ENCODE peak calls at places on chromosome 16, in four cellular contexts. B is neuronal stem cell, Z is IMR-90, Y is H1. R is an unnamed sample. For H3K36me3, the result is how much of the 10 kb centered on the place peaks cover.

GRCh38 chr16:8492690-8493089 is 97.6 kb downstream of the TMEM114 start:
- DNase-seq in B (no peak), Y (no peak), Z (no peak), R (no peak)

GRCh38 chr16:56980792-56981724 is 8.3 kb upstream of the NLRC5 start:
- DNase-seq in Z (no peak), B (no peak), Y (no peak), R (no peak)

GRCh38 chr16:17271687-17272086 is 199.1 kb downstream of the XYLT1 start:
- DNase-seq in Y (no peak), Z (peak), B (no peak), R (no peak)

GRCh38 chr16:67430504-67431076 is 331 bp upstream of the HSD11B2 start:
- DNase-seq in B (peak), Z (no peak), Y (peak), R (no peak)

GRCh38 chr16:31181102-31181830 is 1.3 kb downstream of the FUS start:
- DNase-seq in B (peak), Y (no peak), Z (peak), R (peak)

GRCh38 chr16:66692341-66692740 is 4.2 kb downstream of the CMTM4 start:
- DNase-seq in Y (no peak), Z (no peak), B (no peak), R (no peak)

GRCh38 chr16:30356401-30357084 is 1.4 kb upstream of the CD2BP2 start:
- DNase-seq in B (no peak), Y (no peak), Z (no peak), R (no peak)

GRCh38 chr16:17638134-17638533 is 167.4 kb upstream of the XYLT1 start:
- DNase-seq in B (no peak), Y (no peak), Z (no peak), R (no peak)

GRCh38 chr16:49472598-49472997 is 99.0 kb downstream of the C16orf78 start:
- DNase-seq in Z (no peak), B (no peak), Y (peak), R (no peak)

GRCh38 chr16:82980810-82981209 is 354.0 kb downstream of the CDH13 start:
- DNase-seq in Y (no peak), B (no peak), Z (no peak), R (no peak)

GRCh38 chr16:78446486-78446885 is 347.0 kb downstream of the WWOX start:
- DNase-seq in Y (no peak), Z (no peak), B (no peak), R (no peak)

GRCh38 chr16:15704545-15704987 is 54.5 kb downstream of the NDE1 start:
- DNase-seq in B (peak), Y (peak), Z (peak), R (peak)

GRCh38 chr16:2166263-2167080 is 10.9 kb downstream of the TRAF7 start:
- DNase-seq in Y (no peak), Z (no peak), B (no peak), R (no peak)

GRCh38 chr16:53968454-53968853 is 264.5 kb downstream of the FTO start:
- DNase-seq in Y (no peak), B (no peak), Z (no peak), R (no peak)

GRCh38 chr16:3377917-3378316 is 22.2 kb downstream of the OR2C1 start:
- DNase-seq in Y (no peak), B (no peak), Z (no peak), R (no peak)

GRCh38 chr16:11609474-11610120 is 22.9 kb upstream of the LITAF start:
- DNase-seq in Z (no peak), B (no peak), Y (no peak), R (peak)

GRCh38 chr16:30063893-30064745 is 1.4 kb upstream of the ALDOA start:
- DNase-seq in Y (peak), Z (peak), B (no peak), R (peak)

GRCh38 chr16:69927056-69927757 is 23.9 kb upstream of the CLEC18A start:
- DNase-seq in B (no peak), Y (no peak), Z (peak), R (no peak)

GRCh38 chr16:678858-679807 is 1.1 kb upstream of the STUB1 start:
- DNase-seq in B (peak), Z (peak), Y (peak), R (peak)

GRCh38 chr16:85396879-85397871 is 215.9 kb upstream of the GSE1 start:
- DNase-seq in Y (peak), B (no peak), Z (no peak), R (peak)

GRCh38 chr16:80623376-80623775 is 82.6 kb downstream of the DYNLRB2 start:
- DNase-seq in Z (peak), B (no peak), Y (no peak), R (no peak)

GRCh38 chr16:2787961-2788360 is 601 bp upstream of the PRSS33 start:
- DNase-seq in Y (no peak), B (no peak), Z (no peak), R (no peak)

GRCh38 chr16:31869511-31870201 is 4.0 kb upstream of the ZNF267 start:
- DNase-seq in Z (peak), Y (no peak), B (no peak), R (peak)

GRCh38 chr16:27387724-27388123 is 14.2 kb upstream of the IL21R start:
- DNase-seq in Z (no peak), Y (no peak), B (no peak), R (no peak)
- H2BK15ac ChIP-seq in Z (no peak), Y (no peak), B (no peak), R (no peak)

GRCh38 chr16:88622125-88622524 is 16.2 kb upstream of the IL17C start:
- DNase-seq in Z (no peak), Y (no peak), B (no peak), R (no peak)
- H3K36me3 ChIP-seq in Z (under half), Y (under half), B (half or more), R (half or more)

GRCh38 chr16:52925143-52925542 is 127.6 kb downstream of the CHD9NB start:
- DNase-seq in Y (no peak), B (no peak), Z (no peak), R (no peak)

GRCh38 chr16:52924162-52924561 is 128.5 kb downstream of the CHD9NB start:
- DNase-seq in Z (no peak), Y (no peak), B (no peak), R (no peak)

DNA sequence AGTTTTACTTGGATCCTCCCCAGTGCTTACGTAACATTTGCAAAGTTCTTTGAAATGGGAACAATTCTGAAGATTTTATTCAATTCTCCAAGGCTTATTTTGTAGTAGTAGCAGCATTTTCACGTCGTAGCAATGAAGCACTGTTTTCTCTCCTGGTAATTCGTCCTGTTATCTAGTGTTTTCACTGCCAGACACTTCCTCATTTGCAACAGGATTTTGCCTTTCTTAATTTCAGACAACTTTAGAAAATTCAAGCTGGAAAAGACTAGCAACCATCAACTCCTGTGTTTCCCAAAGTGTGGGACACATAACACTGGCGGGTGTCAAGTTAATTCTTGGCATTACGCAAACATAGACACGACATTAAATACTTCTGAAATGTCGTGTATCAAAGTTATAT is 131.6 kb downstream of the CHD9NB start:
- DNase-seq in Z (no peak), Y (no peak), B (no peak), R (no peak)
- H2AFZ ChIP-seq in Z (no peak), Y (peak), B (no peak), R (no peak)

GRCh38 chr16:86906608-86907007 is 328.3 kb downstream of the FOXL1 start:
- DNase-seq in Y (no peak), B (no peak), Z (no peak), R (peak)

GRCh38 chr16:86903068-86903467 is 324.7 kb downstream of the FOXL1 start:
- DNase-seq in Z (no peak), Y (no peak), B (no peak), R (no peak)

GRCh38 chr16:86909359-86910145 is 331.2 kb downstream of the FOXL1 start:
- DNase-seq in Y (no peak), Z (no peak), B (no peak), R (no peak)

GRCh38 chr16:86901483-86901882 is 323.1 kb downstream of the FOXL1 start:
- DNase-seq in Y (no peak), Z (peak), B (no peak), R (peak)

DNA sequence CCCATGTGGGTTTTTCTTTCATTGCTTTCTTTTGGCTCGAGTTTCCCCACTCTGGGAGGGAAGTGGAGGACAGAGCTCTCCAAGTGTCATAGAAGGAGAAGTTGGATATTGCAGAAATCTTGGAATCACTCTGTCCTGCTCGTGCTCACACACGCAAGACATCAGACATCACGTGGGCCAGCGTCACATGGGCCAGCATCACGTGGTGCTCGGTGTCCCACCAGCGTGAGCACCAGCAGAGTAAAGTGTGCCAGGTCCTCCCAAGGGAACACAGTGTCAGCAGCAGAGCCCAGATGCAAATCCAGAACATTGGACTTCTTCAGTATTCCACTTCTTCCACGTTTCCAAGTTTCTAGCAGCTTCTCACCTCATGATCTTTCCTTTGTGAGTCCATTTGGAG is 327.0 kb downstream of the FOXL1 start:
- DNase-seq in Y (no peak), Z (no peak), B (no peak), R (no peak)
- H2BK15ac ChIP-seq in Y (no peak), Z (no peak), B (no peak), R (no peak)

GRCh38 chr16:84239910-84240309 is at the start of gene KCNG4:
- DNase-seq in Y (no peak), Z (no peak), B (no peak), R (no peak)
- H3K36me3 ChIP-seq in Y (under half), Z (under half), B (under half), R (under half)

GRCh38 chr16:5207001-5207523 is 109.5 kb upstream of the EEF2KMT start:
- DNase-seq in B (no peak), Y (no peak), Z (no peak), R (no peak)

GRCh38 chr16:5206331-5206990 is 108.9 kb upstream of the EEF2KMT start:
- DNase-seq in Z (no peak), Y (no peak), B (no peak), R (no peak)

GRCh38 chr16:5200123-5200522 is 102.5 kb upstream of the EEF2KMT start:
- DNase-seq in B (no peak), Y (no peak), Z (no peak), R (no peak)

DNA sequence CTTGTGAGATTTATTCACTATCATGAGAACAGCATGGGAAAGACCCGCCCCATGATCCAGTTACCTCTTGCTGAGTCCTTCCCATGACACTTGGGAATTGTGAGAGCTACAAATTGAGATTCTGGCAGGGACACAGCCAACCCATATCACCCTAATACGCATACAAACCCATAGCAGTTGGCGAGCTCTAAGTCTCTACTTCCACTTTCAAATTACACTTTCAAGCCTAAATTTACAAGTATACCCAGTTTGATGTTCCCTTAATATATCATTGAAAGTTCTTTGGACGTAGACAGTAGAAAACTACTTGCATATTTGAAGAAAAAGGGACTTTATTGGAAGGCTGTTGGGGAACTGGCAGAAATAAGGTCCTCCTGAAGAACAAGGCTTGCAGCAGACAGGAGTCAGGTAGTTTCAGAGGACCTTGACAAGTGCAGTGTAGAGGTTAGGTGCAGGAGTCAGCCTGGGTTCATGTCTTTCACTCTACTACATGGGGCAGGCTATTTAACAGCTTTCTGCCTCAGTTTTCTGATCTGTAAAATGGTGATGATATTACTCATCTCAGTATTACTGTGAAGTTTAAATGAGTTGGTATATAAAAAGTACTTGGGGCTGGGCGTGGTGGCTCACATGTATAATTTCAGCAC is 107.9 kb upstream of the EEF2KMT start:
- DNase-seq in B (no peak), Z (no peak), Y (no peak), R (no peak)
- H2AFZ ChIP-seq in B (no peak), Z (no peak), Y (no peak), R (no peak)

GRCh38 chr16:51624083-51624775 is 473.2 kb upstream of the SALL1 start:
- DNase-seq in B (no peak), Z (no peak), Y (no peak), R (peak)

GRCh38 chr16:51629602-51630001 is 478.5 kb upstream of the SALL1 start:
- DNase-seq in Z (no peak), B (no peak), Y (no peak), R (no peak)

GRCh38 chr16:51630051-51630450 is 479.0 kb upstream of the SALL1 start:
- DNase-seq in B (no peak), Y (peak), Z (no peak), R (no peak)
- H2BK15ac ChIP-seq in B (no peak), Y (no peak), Z (no peak), R (no peak)

DNA sequence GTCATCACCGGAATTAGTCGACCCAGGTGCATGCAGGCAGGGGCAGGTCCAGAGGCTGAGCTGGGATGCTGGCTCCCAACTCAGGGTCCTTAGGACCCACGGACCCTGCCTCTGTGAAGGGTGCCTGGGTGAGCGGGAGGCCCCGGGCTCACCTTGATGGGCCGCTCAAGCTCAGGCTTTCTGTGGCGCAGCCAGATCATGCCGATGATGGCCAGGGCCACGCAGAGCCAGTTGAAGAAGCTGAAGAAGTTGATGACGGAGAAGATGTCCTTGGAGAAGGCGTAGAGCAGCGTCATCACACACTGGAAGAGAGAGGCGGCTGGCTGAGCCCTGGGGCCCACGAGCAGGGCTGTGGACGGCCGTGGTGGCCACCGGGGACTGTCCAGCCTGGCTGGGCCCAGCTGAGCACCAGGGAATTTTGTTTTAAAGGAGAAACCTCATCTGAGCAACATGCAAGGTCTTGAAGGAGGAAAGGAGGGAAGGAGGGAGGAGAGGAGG is 32.9 kb downstream of the SLC7A5 start:
- DNase-seq in B (no peak), Y (no peak), Z (no peak), R (no peak)
- H3K36me3 ChIP-seq in B (half or more), Y (under half), Z (half or more), R (half or more)

GRCh38 chr16:25063865-25064264 is 47.7 kb upstream of the LCMT1 start:
- DNase-seq in Y (no peak), B (no peak), Z (peak), R (peak)
- H2AFZ ChIP-seq in Y (no peak), B (peak), Z (peak), R (no peak)

GRCh38 chr16:50972899-50973298 is 178.2 kb downstream of the SALL1 start:
- DNase-seq in Y (no peak), Z (no peak), B (no peak), R (no peak)
- H2BK15ac ChIP-seq in Y (no peak), Z (no peak), B (no peak), R (no peak)